ENCODE peak calls at places on chromosome 21, in five cellular contexts. S is A549, N is foreskin fibroblast, K is neuronal stem cell, T is uterus. Z is an unnamed sample.

GRCh38 chr21:41567901-41568510 is 60.0 kb upstream of the TMPRSS2 start:
- DNase-seq in K (no peak), N (no peak), S (no peak), T (no peak), Z (no peak)

GRCh38 chr21:15653710-15654109 is 76.1 kb upstream of the USP25 start:
- DNase-seq in S (no peak), K (no peak), T (no peak), N (no peak), Z (no peak)

GRCh38 chr21:37530901-37531351 is 164.4 kb downstream of the DYRK1A start:
- DNase-seq in S (no peak), K (no peak), N (no peak), T (no peak), Z (no peak)

GRCh38 chr21:16250282-16250681 is 520.5 kb downstream of the USP25 start:
- DNase-seq in N (no peak), T (no peak), S (no peak), K (no peak), Z (no peak)

GRCh38 chr21:26842976-26843911 is 2.0 kb downstream of the ADAMTS1 start:
- DNase-seq in S (peak), T (peak), N (peak), K (peak), Z (no peak)

GRCh38 chr21:17793675-17794123 is 25.5 kb downstream of the C21orf91 start:
- DNase-seq in N (peak), T (no peak), S (no peak), K (no peak), Z (no peak)

GRCh38 chr21:14273736-14274538 is 58.0 kb downstream of the RBM11 start:
- DNase-seq in S (no peak), K (no peak), T (no peak), N (no peak), Z (no peak)

GRCh38 chr21:38379171-38379570 is 119.1 kb downstream of the ERG start:
- DNase-seq in S (no peak), N (no peak), K (no peak), T (no peak), Z (no peak)

GRCh38 chr21:14862794-14863720 is 201.7 kb downstream of the NRIP1 start:
- DNase-seq in K (no peak), T (no peak), N (no peak), S (no peak), Z (no peak)

GRCh38 chr21:41453198-41453597 is 27.2 kb downstream of the MX1 start:
- DNase-seq in S (no peak), K (no peak), N (no peak), T (no peak), Z (no peak)

GRCh38 chr21:36100971-36101641 is 31.3 kb downstream of the CBR1 start:
- DNase-seq in S (no peak), T (no peak), K (no peak), N (no peak), Z (no peak)

GRCh38 chr21:36111238-36111637 is 23.6 kb upstream of the CBR3 start:
- DNase-seq in N (no peak), T (no peak), S (no peak), K (no peak), Z (no peak)

GRCh38 chr21:21147374-21147745 is 149.2 kb downstream of the NCAM2 start:
- DNase-seq in N (no peak), K (no peak), T (no peak), S (no peak), Z (no peak)

GRCh38 chr21:23455676-23456075 is 2151.6 kb downstream of the MRPL39 start:
- DNase-seq in T (no peak), K (no peak), N (no peak), S (no peak), Z (no peak)

GRCh38 chr21:25375675-25376074 is 231.6 kb downstream of the MRPL39 start:
- DNase-seq in S (no peak), K (no peak), N (peak), T (no peak), Z (no peak)

GRCh38 chr21:33993286-33994231 is 78.0 kb upstream of the ATP5PO start:
- DNase-seq in N (no peak), S (no peak), T (no peak), K (no peak), Z (peak)

GRCh38 chr21:28752131-28752530 is 240.5 kb downstream of the LTN1 start:
- DNase-seq in N (no peak), K (no peak), T (no peak), S (no peak), Z (no peak)

GRCh38 chr21:43865471-43866181 is 603 bp downstream of the AGPAT3 start:
- DNase-seq in S (no peak), K (no peak), N (peak), T (peak), Z (peak)

GRCh38 chr21:29704719-29705118 is 235.1 kb downstream of the GRIK1 start:
- DNase-seq in K (no peak), N (peak), T (no peak), S (no peak), Z (no peak)

GRCh38 chr21:25560151-25560783 is 47.0 kb downstream of the MRPL39 start:
- DNase-seq in N (no peak), T (no peak), S (no peak), K (no peak), Z (no peak)

GRCh38 chr21:29190920-29191319 is 60.5 kb downstream of the MAP3K7CL start:
- DNase-seq in K (no peak), S (peak), N (peak), T (no peak), Z (no peak)

GRCh38 chr21:38488640-38489282 is 9.5 kb downstream of the ERG start:
- DNase-seq in N (no peak), S (no peak), T (no peak), K (no peak), Z (no peak)

GRCh38 chr21:38460171-38460742 is 38.0 kb downstream of the ERG start:
- DNase-seq in S (no peak), T (no peak), N (no peak), K (no peak), Z (no peak)

GRCh38 chr21:42784276-42784675 is 95.1 kb downstream of the WDR4 start:
- DNase-seq in T (no peak), K (no peak), N (no peak), S (no peak), Z (no peak)
- H3K4me3 ChIP-seq in T (no peak), K (no peak), N (no peak), S (no peak), Z (no peak)

DNA sequence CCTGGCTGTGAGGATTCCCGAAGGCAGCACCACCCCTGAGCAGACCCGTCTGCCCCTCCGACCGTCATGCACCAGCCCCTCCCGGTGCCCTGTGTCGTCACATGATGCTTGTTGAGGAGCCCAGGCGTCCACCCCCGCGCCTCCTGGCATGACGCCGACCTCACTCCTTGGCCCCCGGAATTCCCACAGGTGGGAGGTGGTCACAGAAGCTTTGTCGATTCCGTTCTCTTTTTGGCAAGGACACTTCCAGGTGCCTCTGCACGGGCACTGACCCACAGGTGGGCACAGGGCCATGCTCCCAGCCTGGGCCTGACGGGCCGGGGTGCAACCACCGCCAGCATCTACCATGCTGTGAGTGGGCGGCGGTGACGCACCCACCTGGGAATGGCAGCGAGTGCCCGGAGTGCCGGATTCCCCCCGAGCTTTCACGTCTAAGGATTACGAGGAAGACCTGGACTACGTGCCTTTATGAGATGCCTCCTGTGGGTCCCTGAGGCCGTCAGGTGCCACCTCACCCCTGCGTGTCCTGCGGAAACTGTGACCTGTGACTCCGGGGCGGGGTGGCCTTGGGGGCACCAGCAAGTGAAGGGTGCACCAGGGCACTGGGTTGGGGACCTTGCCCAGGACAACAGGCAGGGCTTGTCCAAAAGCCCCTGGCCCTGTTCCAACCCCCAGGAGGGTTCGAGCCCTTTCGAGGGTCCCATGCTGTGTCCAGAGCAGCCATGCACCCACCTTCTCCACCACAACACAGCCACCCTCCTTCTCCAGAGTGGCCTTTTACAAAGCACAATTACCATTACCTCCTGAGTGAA is 31.4 kb upstream of the COL6A1 start:
- DNase-seq in K (no peak), T (peak), S (no peak), N (no peak), Z (no peak)
- H3K4me3 ChIP-seq in K (no peak), T (peak), S (no peak), N (no peak), Z (no peak)

DNA sequence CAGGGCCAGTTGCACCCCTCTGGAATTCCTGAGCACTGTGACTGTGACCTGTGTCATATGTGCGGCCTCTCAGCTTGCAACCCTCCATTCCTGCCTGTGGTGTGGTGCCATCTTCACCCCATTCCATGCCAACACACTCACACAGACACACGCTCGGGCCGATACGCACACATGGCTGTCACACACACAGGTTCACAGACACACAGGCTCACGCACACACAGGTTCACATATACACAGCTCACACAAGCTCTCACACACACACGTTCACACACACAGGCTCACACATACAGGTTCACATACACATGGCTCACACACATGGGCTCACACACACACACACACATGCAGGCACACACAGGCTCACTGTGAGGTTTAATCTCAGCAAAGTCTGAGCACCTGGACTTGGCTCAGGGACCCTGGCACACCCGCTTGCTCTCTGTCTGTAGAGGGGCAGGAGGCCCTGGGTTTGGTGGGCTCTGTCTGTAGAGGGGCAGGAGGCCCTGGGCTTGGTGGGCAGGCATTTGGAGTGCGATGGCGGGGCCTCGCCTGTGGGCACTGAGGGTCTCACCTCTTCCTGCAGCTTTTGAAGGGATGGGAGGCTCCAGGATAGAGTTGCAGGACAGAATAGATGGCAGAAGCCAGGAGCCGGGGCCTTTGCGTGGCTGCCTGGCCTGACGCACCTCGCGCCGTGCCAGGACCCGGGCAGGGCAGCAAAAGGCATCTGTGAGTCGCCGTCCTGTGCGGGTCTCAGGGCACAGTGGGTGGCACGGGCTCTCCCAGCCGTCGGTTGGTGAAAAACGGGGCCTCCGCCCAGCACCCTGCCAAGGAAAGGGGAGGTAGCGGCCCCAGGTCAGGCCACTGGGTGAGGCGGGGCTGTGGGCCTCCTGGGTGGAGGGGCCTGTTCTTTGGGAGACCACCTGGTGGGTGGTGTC is 17.1 kb downstream of the COL18A1 start:
- DNase-seq in T (no peak), S (no peak), K (no peak), N (no peak), Z (no peak)
- H3K4me3 ChIP-seq in T (no peak), S (no peak), K (peak), N (no peak), Z (no peak)

DNA sequence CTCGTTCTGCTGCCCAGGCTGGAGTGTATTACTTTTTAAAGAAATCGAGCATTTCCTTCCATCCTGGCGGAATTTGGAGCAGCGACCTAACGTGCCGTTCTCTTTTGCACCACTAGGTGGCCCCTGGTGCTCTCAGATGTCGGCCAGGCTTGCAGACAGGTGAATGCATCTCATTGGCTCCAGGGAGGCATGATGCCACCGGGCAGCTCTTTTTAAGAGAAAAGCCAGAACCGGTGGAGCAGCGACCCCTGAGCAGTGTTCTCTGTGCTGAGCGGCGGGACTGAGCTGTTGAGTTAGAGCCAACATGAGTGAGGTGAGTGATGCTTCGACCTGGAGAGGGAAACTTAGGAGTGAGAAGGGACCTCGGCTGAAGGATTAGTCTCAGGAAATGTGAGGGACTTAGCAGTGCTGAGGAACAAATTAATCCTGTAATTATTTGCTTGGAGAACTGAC is at the start of gene PCP4:
- DNase-seq in K (peak), T (peak), S (peak), N (no peak), Z (peak)
- H3K4me3 ChIP-seq in K (peak), T (no peak), S (no peak), N (no peak), Z (no peak)

GRCh38 chr21:44908908-44909307 is 11.8 kb downstream of the ITGB2 start:
- DNase-seq in S (no peak), K (no peak), T (no peak), N (no peak), Z (no peak)
- H3K4me3 ChIP-seq in S (no peak), K (no peak), T (no peak), N (no peak), Z (no peak)

Z was measured in Caco-2.